ENCODE peak calls at places on chromosomes 7 and 10, in eight cellular contexts. H is uterus; O is SJSA1; J is breast epithelium; S is CD4-positive, alpha-beta memory T cell; C is Panc1; D is PC-3; I is endodermal cell. F is an unnamed sample.
A peak's percentile ranks its signal among the peaks of the same experiment; 100 is the strongest.

GRCh38 chr7:142859829-142860228 is 5.0 kb downstream of the EPHB6 start:
- DNase-seq in D (peak; percentile 85), O (no peak), S (no peak), C (no peak), I (peak; percentile 26), J (peak; percentile 52), H (peak; percentile 54), F (no peak)

GRCh38 chr10:28939352-28940157 is 262.2 kb downstream of the BAMBI start:
- DNase-seq in I (peak; percentile 94), D (no peak), C (no peak), H (peak; percentile 75), J (peak; percentile 49), O (peak; percentile 97), S (no peak), F (peak; percentile 52)

GRCh38 chr7:151821226-151821625 is 55.7 kb downstream of the PRKAG2 start:
- DNase-seq in S (no peak), O (no peak), D (no peak), I (no peak), C (no peak), J (no peak), H (no peak), F (no peak)

GRCh38 chr10:127492607-127493250 is 56.4 kb upstream of the NPS start:
- DNase-seq in C (no peak), D (peak; percentile 9), O (no peak), S (no peak), H (no peak), J (no peak), I (peak; percentile 80), F (no peak)

GRCh38 chr10:88731296-88731695 is 25.2 kb downstream of the LIPK start:
- DNase-seq in I (peak; percentile 55), O (no peak), C (no peak), D (no peak), S (no peak), H (no peak), J (no peak), F (no peak)

GRCh38 chr7:40658731-40659130 is 523.9 kb downstream of the SUGCT start:
- DNase-seq in S (no peak), D (peak; percentile 5), C (no peak), H (no peak), J (no peak), I (no peak), O (no peak), F (peak; percentile 9)

GRCh38 chr10:689433-690226 is at the start of gene DIP2C:
- DNase-seq in H (peak; percentile 79), J (no peak), C (no peak), D (peak; percentile 44), I (peak; percentile 85), O (peak; percentile 57), S (no peak), F (no peak)

GRCh38 chr7:119271147-119271779 is 1001.7 kb upstream of the KCND2 start:
- DNase-seq in C (no peak), I (no peak), S (no peak), H (no peak), O (no peak), J (no peak), D (no peak), F (no peak)

GRCh38 chr7:122770943-122771342 is 68.2 kb upstream of the RNF148 start:
- DNase-seq in I (no peak), S (no peak), O (no peak), J (no peak), C (no peak), D (no peak), H (no peak), F (no peak)

GRCh38 chr7:56479136-56479535 is 362.9 kb upstream of the NUPR2 start:
- DNase-seq in S (no peak), I (no peak), J (no peak), D (no peak), H (no peak), C (no peak), O (no peak), F (no peak)

GRCh38 chr7:159036916-159037605 is 107.6 kb downstream of the VIPR2 start:
- DNase-seq in C (no peak), O (no peak), J (peak; percentile 12), H (no peak), D (no peak), I (peak; percentile 80), S (no peak), F (no peak)

GRCh38 chr7:138729444-138729843 is 28.3 kb upstream of the SVOPL start:
- DNase-seq in D (peak; percentile 16), O (no peak), H (no peak), J (no peak), I (no peak), C (no peak), S (no peak), F (no peak)

GRCh38 chr10:30639946-30640786 is 10.6 kb upstream of the LYZL2 start:
- DNase-seq in S (peak; percentile 29), H (no peak), J (no peak), D (peak; percentile 63), C (peak; percentile 43), I (no peak), O (peak; percentile 22), F (no peak)

GRCh38 chr10:123240250-123240649 is 86.0 kb downstream of the BUB3 start:
- DNase-seq in I (peak; percentile 8), H (no peak), D (no peak), O (no peak), C (no peak), S (no peak), J (no peak), F (no peak)

GRCh38 chr10:62766383-62766782 is 38.1 kb upstream of the ADO start:
- DNase-seq in I (no peak), J (no peak), D (no peak), O (no peak), C (no peak), H (no peak), S (no peak), F (no peak)
- H3K4me1 ChIP-seq in I (no peaks in the 10 kb centered on the region), J (no peaks in the 10 kb centered on the region), D (peaks cover 5% of the 10 kb centered on the region), O (peaks cover 16% of the 10 kb centered on the region), C (no peaks in the 10 kb centered on the region), H (no peaks in the 10 kb centered on the region), S (peaks cover 7% of the 10 kb centered on the region), F (no peaks in the 10 kb centered on the region)

GRCh38 chr7:137146012-137146455 is 197.5 kb downstream of the PTN start:
- DNase-seq in S (no peak), D (peak; percentile 68), J (no peak), H (no peak), O (peak; percentile 95), C (no peak), I (no peak), F (no peak)

GRCh38 chr7:137146996-137147720 is 196.4 kb downstream of the PTN start:
- DNase-seq in D (no peak), C (no peak), S (no peak), I (no peak), O (no peak), J (no peak), H (no peak), F (no peak)

GRCh38 chr7:137146552-137146961 is 197.0 kb downstream of the PTN start:
- DNase-seq in I (no peak), C (no peak), J (no peak), D (peak; percentile 55), O (peak; percentile 92), H (no peak), S (no peak), F (no peak)

GRCh38 chr7:137151056-137151731 is 192.3 kb downstream of the PTN start:
- DNase-seq in J (no peak), H (no peak), O (no peak), S (no peak), C (no peak), I (peak; percentile 50), D (peak; percentile 58), F (no peak)
- H3K27ac ChIP-seq in J (no peak overlapping the region), H (peak overlapping the region; percentile 42), O (no peak overlapping the region), S (no peak overlapping the region), C (no peak overlapping the region), I (no peak overlapping the region), D (peak overlapping the region; percentile 47), F (no peak overlapping the region)

GRCh38 chr7:50768470-50769159 is 14.1 kb downstream of the GRB10 start:
- DNase-seq in O (no peak), I (no peak), D (no peak), C (no peak), H (no peak), J (no peak), S (no peak), F (no peak)

GRCh38 chr7:50771120-50772002 is 11.3 kb downstream of the GRB10 start:
- DNase-seq in C (no peak), S (no peak), O (no peak), J (no peak), H (no peak), I (no peak), D (no peak), F (no peak)

GRCh38 chr7:50766106-50766505 is 16.6 kb downstream of the GRB10 start:
- DNase-seq in J (no peak), D (no peak), S (no peak), H (no peak), C (no peak), O (no peak), I (no peak), F (no peak)

GRCh38 chr7:50766808-50767207 is 15.9 kb downstream of the GRB10 start:
- DNase-seq in C (no peak), J (no peak), I (no peak), S (no peak), O (peak; percentile 1), H (no peak), D (peak; percentile 81), F (no peak)

DNA sequence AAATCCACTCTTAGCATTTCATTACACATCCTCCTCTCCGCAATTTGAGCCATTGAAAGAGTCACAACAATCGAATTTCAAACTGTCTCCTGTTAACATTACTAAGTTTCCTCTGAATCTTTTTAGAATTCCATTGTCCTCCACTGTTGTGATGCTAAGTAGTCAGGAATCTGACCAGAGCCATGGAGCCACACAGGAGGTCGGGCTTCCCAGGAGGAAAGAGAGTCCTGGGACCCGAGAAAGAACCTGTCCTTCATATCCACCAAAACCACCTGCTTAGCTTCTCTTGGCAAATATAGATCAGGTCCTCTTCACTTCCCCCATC is 13.6 kb downstream of the GRB10 start:
- DNase-seq in O (no peak), H (no peak), J (no peak), I (no peak), S (no peak), C (no peak), D (no peak), F (no peak)
- H3K4me1 ChIP-seq in O (peaks cover 9% of the 10 kb centered on the region), H (no peaks in the 10 kb centered on the region), J (no peaks in the 10 kb centered on the region), I (no peaks in the 10 kb centered on the region), S (no peaks in the 10 kb centered on the region), C (no peaks in the 10 kb centered on the region), D (peaks cover 26% of the 10 kb centered on the region), F (peaks cover 28% of the 10 kb centered on the region)

DNA sequence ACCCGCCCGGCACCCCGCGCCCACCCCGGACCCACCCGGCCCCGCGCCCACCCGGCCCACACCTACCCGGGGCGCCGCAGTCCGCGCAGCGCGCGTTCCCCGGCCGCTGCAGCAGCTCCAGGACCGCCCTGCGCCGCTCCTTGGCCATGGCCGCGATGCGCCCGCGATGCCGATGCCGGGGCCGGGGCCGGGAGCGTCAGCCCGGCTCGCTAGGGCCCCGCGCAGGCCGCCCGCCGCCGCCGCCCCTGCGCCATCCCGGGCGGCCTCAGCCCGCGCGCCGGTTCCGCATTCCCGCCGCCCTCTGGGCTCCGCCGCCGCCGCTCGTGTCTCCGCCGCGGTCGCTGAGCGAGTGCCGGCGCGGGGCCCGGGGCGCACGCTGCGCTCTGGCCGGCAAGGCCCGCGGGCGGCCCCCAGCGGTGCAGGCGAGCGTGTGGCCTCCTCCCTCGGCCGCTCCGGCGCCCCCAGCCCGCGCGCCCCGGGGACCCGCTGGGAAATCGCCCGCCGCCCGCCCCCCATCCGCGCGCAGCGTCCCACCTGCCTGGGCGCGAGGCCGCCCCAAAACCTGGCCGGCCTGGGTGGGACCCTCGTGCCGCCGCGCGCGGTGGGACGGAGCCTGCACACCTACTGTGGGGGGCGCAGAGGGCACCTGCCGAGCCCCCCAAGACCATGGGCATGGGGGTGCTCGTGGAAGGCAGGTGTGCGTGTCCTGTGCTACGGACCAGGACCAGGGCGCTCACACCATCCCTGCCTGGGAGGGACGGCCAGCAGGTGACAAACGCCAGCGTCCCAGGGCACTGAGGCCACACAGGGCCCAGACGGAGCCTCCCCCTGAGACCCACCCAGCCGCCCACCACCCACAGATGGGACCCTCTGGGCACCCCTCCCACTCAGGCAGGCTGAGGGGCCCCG is at the start of gene ADAP1:
- DNase-seq in H (no peak), C (no peak), D (peak; percentile 62), S (peak; percentile 64), O (no peak), I (no peak), J (no peak), F (no peak)
- H3K27ac ChIP-seq in H (no peak within 1 kb of the TSS), C (no peak within 1 kb of the TSS), D (no peak within 1 kb of the TSS), S (no peak within 1 kb of the TSS), O (no peak within 1 kb of the TSS), I (no peak within 1 kb of the TSS), J (no peak within 1 kb of the TSS), F (no peak within 1 kb of the TSS)